ENCODE peak calls at places on chromosomes 11 and 22, in four cellular contexts. One of them, this sample, is unnamed.

GRCh38 chr11:132913295-132913694 is 619.0 kb downstream of the OPCML start:
- DNase-seq in activated CD4-positive, CD25-positive, alpha-beta regulatory T cell: no peak
- DNase-seq in cortex of kidney: no peak
- DNase-seq in AG09309: no peak
- DNase-seq in this sample: no peak

GRCh38 chr11:29129850-29130249 is 887.0 kb downstream of the KCNA4 start:
- DNase-seq in activated CD4-positive, CD25-positive, alpha-beta regulatory T cell: no peak
- DNase-seq in cortex of kidney: no peak
- DNase-seq in AG09309: no peak
- DNase-seq in this sample: no peak

GRCh38 chr22:40603088-40603605 is 33.4 kb downstream of the MRTFA start:
- DNase-seq in activated CD4-positive, CD25-positive, alpha-beta regulatory T cell: no peak
- DNase-seq in cortex of kidney: no peak
- DNase-seq in AG09309: no peak
- DNase-seq in this sample: no peak

GRCh38 chr11:67433536-67434394 is 3.7 kb downstream of the PTPRCAP start:
- DNase-seq in activated CD4-positive, CD25-positive, alpha-beta regulatory T cell: no peak
- DNase-seq in cortex of kidney: no peak
- DNase-seq in AG09309: no peak
- DNase-seq in this sample: no peak

GRCh38 chr22:36134167-36134566 is 26.4 kb downstream of the APOL3 start:
- DNase-seq in activated CD4-positive, CD25-positive, alpha-beta regulatory T cell: no peak
- DNase-seq in cortex of kidney: no peak
- DNase-seq in AG09309: no peak
- DNase-seq in this sample: no peak

GRCh38 chr11:36622431-36623136 is 24.5 kb upstream of the RAG2 start:
- DNase-seq in activated CD4-positive, CD25-positive, alpha-beta regulatory T cell: no peak
- DNase-seq in cortex of kidney: no peak
- DNase-seq in AG09309: no peak
- DNase-seq in this sample: no peak

GRCh38 chr11:25615076-25615475 is 716.9 kb upstream of the ANO3 start:
- DNase-seq in activated CD4-positive, CD25-positive, alpha-beta regulatory T cell: no peak
- DNase-seq in cortex of kidney: no peak
- DNase-seq in AG09309: no peak
- DNase-seq in this sample: no peak

GRCh38 chr22:29916007-29916544 is 33.1 kb downstream of the MTMR3 start:
- DNase-seq in activated CD4-positive, CD25-positive, alpha-beta regulatory T cell: no peak
- DNase-seq in cortex of kidney: no peak
- DNase-seq in AG09309: no peak
- DNase-seq in this sample: no peak

This sample was measured in memory B cell.